ENCODE peak calls at places on chromosomes 3 and 15, in nine cellular contexts. One of them, this sample, is unnamed.
A peak's percentile ranks its signal among the peaks of the same experiment; 100 is the strongest.

GRCh38 chr3:150697646-150698045 is 6.1 kb downstream of the ERICH6 start:
- DNase-seq in mucosa of descending colon: no peak
- DNase-seq in neural crest cell: no peak
- DNase-seq in omental fat pad: no peak
- DNase-seq in ovary: no peak
- DNase-seq in GM13976: no peak
- DNase-seq in heart right ventricle: no peak
- DNase-seq in psoas muscle: no peak
- DNase-seq in colonic mucosa: no peak
- DNase-seq in this sample: no peak

GRCh38 chr3:52253314-52254260 is 8.0 kb downstream of the PPM1M start:
- DNase-seq in mucosa of descending colon: peak; percentile 88
- DNase-seq in neural crest cell: no peak
- DNase-seq in omental fat pad: no peak
- DNase-seq in ovary: no peak
- DNase-seq in GM13976: peak; percentile 89
- DNase-seq in heart right ventricle: no peak
- DNase-seq in psoas muscle: no peak
- DNase-seq in colonic mucosa: no peak
- DNase-seq in this sample: no peak

GRCh38 chr3:133570139-133570936 is 3.1 kb upstream of the CDV3 start:
- DNase-seq in mucosa of descending colon: no peak
- DNase-seq in neural crest cell: no peak
- DNase-seq in omental fat pad: no peak
- DNase-seq in ovary: no peak
- DNase-seq in GM13976: no peak
- DNase-seq in heart right ventricle: peak; percentile 29
- DNase-seq in psoas muscle: no peak
- DNase-seq in colonic mucosa: no peak
- DNase-seq in this sample: no peak

GRCh38 chr3:119413603-119414280 is 49.7 kb downstream of the TMEM39A start:
- DNase-seq in mucosa of descending colon: no peak
- DNase-seq in neural crest cell: no peak
- DNase-seq in omental fat pad: no peak
- DNase-seq in ovary: no peak
- DNase-seq in GM13976: no peak
- DNase-seq in heart right ventricle: no peak
- DNase-seq in psoas muscle: no peak
- DNase-seq in colonic mucosa: no peak
- DNase-seq in this sample: no peak

GRCh38 chr3:25277503-25277902 is 150.6 kb upstream of the RARB start:
- DNase-seq in mucosa of descending colon: no peak
- DNase-seq in neural crest cell: no peak
- DNase-seq in omental fat pad: no peak
- DNase-seq in ovary: no peak
- DNase-seq in GM13976: no peak
- DNase-seq in heart right ventricle: no peak
- DNase-seq in psoas muscle: no peak
- DNase-seq in colonic mucosa: no peak
- DNase-seq in this sample: no peak

GRCh38 chr15:61654918-61655317 is 405.3 kb downstream of the VPS13C start:
- DNase-seq in mucosa of descending colon: no peak
- DNase-seq in neural crest cell: no peak
- DNase-seq in omental fat pad: no peak
- DNase-seq in ovary: peak; percentile 74
- DNase-seq in GM13976: no peak
- DNase-seq in heart right ventricle: no peak
- DNase-seq in psoas muscle: peak; percentile 56
- DNase-seq in colonic mucosa: no peak
- DNase-seq in this sample: no peak

GRCh38 chr15:40050788-40051615 is 12.0 kb upstream of the SRP14 start:
- DNase-seq in mucosa of descending colon: peak; percentile 22
- DNase-seq in neural crest cell: no peak
- DNase-seq in omental fat pad: no peak
- DNase-seq in ovary: peak; percentile 64
- DNase-seq in GM13976: no peak
- DNase-seq in heart right ventricle: no peak
- DNase-seq in psoas muscle: no peak
- DNase-seq in colonic mucosa: no peak
- DNase-seq in this sample: no peak

GRCh38 chr3:70531063-70531657 is 218.7 kb upstream of the MDFIC2 start:
- DNase-seq in mucosa of descending colon: no peak
- DNase-seq in neural crest cell: no peak
- DNase-seq in omental fat pad: no peak
- DNase-seq in ovary: no peak
- DNase-seq in GM13976: no peak
- DNase-seq in heart right ventricle: no peak
- DNase-seq in psoas muscle: no peak
- DNase-seq in colonic mucosa: no peak
- DNase-seq in this sample: no peak

GRCh38 chr3:47513125-47513929 is at the start of gene ELP6:
- DNase-seq in mucosa of descending colon: peak; percentile 98
- DNase-seq in neural crest cell: peak; percentile 95
- DNase-seq in omental fat pad: peak; percentile 89
- DNase-seq in ovary: peak; percentile 98
- DNase-seq in GM13976: peak; percentile 98
- DNase-seq in heart right ventricle: peak; percentile 97
- DNase-seq in psoas muscle: peak; percentile 97
- DNase-seq in colonic mucosa: peak; percentile 96
- DNase-seq in this sample: peak; percentile 96

GRCh38 chr15:70879386-70879785 is 12.8 kb downstream of the THAP10 start:
- DNase-seq in mucosa of descending colon: no peak
- DNase-seq in neural crest cell: no peak
- DNase-seq in omental fat pad: no peak
- DNase-seq in ovary: no peak
- DNase-seq in GM13976: no peak
- DNase-seq in heart right ventricle: no peak
- DNase-seq in psoas muscle: no peak
- DNase-seq in colonic mucosa: no peak
- DNase-seq in this sample: no peak

GRCh38 chr3:42719002-42719401 is 16.4 kb upstream of the HHATL start:
- DNase-seq in mucosa of descending colon: no peak
- DNase-seq in neural crest cell: no peak
- DNase-seq in omental fat pad: no peak
- DNase-seq in ovary: no peak
- DNase-seq in GM13976: no peak
- DNase-seq in heart right ventricle: no peak
- DNase-seq in psoas muscle: no peak
- DNase-seq in colonic mucosa: no peak
- DNase-seq in this sample: no peak

GRCh38 chr15:88258021-88258641 is 1.6 kb upstream of the NTRK3 start:
- DNase-seq in mucosa of descending colon: no peak
- DNase-seq in neural crest cell: no peak
- DNase-seq in omental fat pad: no peak
- DNase-seq in ovary: no peak
- DNase-seq in GM13976: no peak
- DNase-seq in heart right ventricle: peak; percentile 37
- DNase-seq in psoas muscle: no peak
- DNase-seq in colonic mucosa: no peak
- DNase-seq in this sample: peak; percentile 55

GRCh38 chr15:81117581-81117980 is 16.5 kb upstream of the CFAP161 start:
- DNase-seq in mucosa of descending colon: no peak
- DNase-seq in neural crest cell: no peak
- DNase-seq in omental fat pad: no peak
- DNase-seq in ovary: no peak
- DNase-seq in GM13976: no peak
- DNase-seq in heart right ventricle: no peak
- DNase-seq in psoas muscle: no peak
- DNase-seq in colonic mucosa: no peak
- DNase-seq in this sample: no peak

GRCh38 chr15:41183580-41183979 is 47.0 kb downstream of the EXD1 start:
- DNase-seq in mucosa of descending colon: no peak
- DNase-seq in neural crest cell: no peak
- DNase-seq in omental fat pad: no peak
- DNase-seq in ovary: no peak
- DNase-seq in GM13976: no peak
- DNase-seq in heart right ventricle: no peak
- DNase-seq in psoas muscle: no peak
- DNase-seq in colonic mucosa: no peak
- DNase-seq in this sample: no peak

GRCh38 chr3:182725372-182726251 is 67.7 kb upstream of the ATP11B start:
- DNase-seq in mucosa of descending colon: no peak
- DNase-seq in neural crest cell: no peak
- DNase-seq in omental fat pad: no peak
- DNase-seq in ovary: no peak
- DNase-seq in GM13976: no peak
- DNase-seq in heart right ventricle: no peak
- DNase-seq in psoas muscle: no peak
- DNase-seq in colonic mucosa: peak; percentile 58
- DNase-seq in this sample: no peak

GRCh38 chr3:127768346-127769008 is 53.8 kb downstream of the MGLL start:
- DNase-seq in mucosa of descending colon: no peak
- DNase-seq in neural crest cell: no peak
- DNase-seq in omental fat pad: no peak
- DNase-seq in ovary: no peak
- DNase-seq in GM13976: no peak
- DNase-seq in heart right ventricle: no peak
- DNase-seq in psoas muscle: peak; percentile 69
- DNase-seq in colonic mucosa: no peak
- DNase-seq in this sample: no peak

DNA sequence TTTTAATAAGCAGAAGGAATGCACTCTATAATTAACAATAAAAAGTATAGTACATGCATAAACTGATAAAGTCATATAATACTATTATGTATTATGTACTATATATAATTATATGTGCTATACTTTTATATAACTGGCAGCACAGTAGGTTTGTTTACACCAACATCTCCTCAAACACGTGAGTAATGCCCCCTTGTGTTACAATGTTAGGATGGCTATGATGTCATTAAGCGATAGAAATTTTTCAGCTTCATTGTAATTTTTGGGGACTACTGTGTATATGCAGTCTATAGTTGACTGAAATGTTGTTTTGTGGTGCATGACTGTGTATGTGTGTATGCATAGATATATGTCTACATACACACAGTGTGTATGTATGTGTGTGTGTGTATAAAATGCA is 100.6 kb downstream of the SLMAP start:
- DNase-seq in mucosa of descending colon: no peak
- DNase-seq in neural crest cell: no peak
- DNase-seq in omental fat pad: no peak
- DNase-seq in ovary: no peak
- DNase-seq in GM13976: no peak
- DNase-seq in heart right ventricle: no peak
- DNase-seq in psoas muscle: no peak
- DNase-seq in colonic mucosa: no peak
- DNase-seq in this sample: no peak
- TF ChIP-seq CTCF in mucosa of descending colon: no peak
- TF ChIP-seq CTCF in neural crest cell: peak; percentile 37
- TF ChIP-seq CTCF in omental fat pad: no peak
- TF ChIP-seq CTCF in ovary: peak; percentile 14
- TF ChIP-seq CTCF in GM13976: no peak
- TF ChIP-seq CTCF in heart right ventricle: no peak
- TF ChIP-seq CTCF in psoas muscle: no peak
- TF ChIP-seq CTCF in colonic mucosa: no peak
- TF ChIP-seq CTCF in this sample: no peak

DNA sequence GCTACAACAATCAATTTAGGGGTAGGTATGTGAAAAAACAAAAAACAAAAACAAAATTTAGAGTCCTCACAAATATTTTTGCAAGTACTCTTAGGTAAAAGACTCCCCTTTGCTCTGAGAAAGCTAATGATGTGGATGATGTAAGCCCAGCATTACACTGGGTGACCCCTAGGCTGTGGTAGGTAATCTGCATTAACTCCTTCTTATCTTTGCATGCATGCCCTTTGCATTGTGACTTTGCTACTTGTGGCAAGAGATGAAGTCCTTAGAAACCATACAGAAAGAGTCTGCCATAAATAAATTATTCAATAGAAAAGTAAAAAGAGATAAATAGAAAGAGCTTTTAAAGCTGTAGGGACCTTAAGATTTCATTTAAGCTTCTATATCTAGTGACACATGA is 159.7 kb upstream of the MBNL1 start:
- DNase-seq in mucosa of descending colon: no peak
- DNase-seq in neural crest cell: no peak
- DNase-seq in omental fat pad: no peak
- DNase-seq in ovary: no peak
- DNase-seq in GM13976: no peak
- DNase-seq in heart right ventricle: no peak
- DNase-seq in psoas muscle: no peak
- DNase-seq in colonic mucosa: no peak
- DNase-seq in this sample: no peak
- TF ChIP-seq CTCF in mucosa of descending colon: no peak
- TF ChIP-seq CTCF in neural crest cell: no peak
- TF ChIP-seq CTCF in omental fat pad: no peak
- TF ChIP-seq CTCF in ovary: no peak
- TF ChIP-seq CTCF in GM13976: no peak
- TF ChIP-seq CTCF in heart right ventricle: no peak
- TF ChIP-seq CTCF in psoas muscle: no peak
- TF ChIP-seq CTCF in colonic mucosa: no peak
- TF ChIP-seq CTCF in this sample: no peak

GRCh38 chr3:53941945-53942344 is 50.3 kb upstream of the SELENOK start:
- DNase-seq in mucosa of descending colon: no peak
- DNase-seq in neural crest cell: no peak
- DNase-seq in omental fat pad: no peak
- DNase-seq in ovary: no peak
- DNase-seq in GM13976: no peak
- DNase-seq in heart right ventricle: no peak
- DNase-seq in psoas muscle: no peak
- DNase-seq in colonic mucosa: no peak
- DNase-seq in this sample: no peak
- TF ChIP-seq CTCF in mucosa of descending colon: no peak
- TF ChIP-seq CTCF in neural crest cell: no peak
- TF ChIP-seq CTCF in omental fat pad: no peak
- TF ChIP-seq CTCF in ovary: no peak
- TF ChIP-seq CTCF in GM13976: no peak
- TF ChIP-seq CTCF in heart right ventricle: no peak
- TF ChIP-seq CTCF in psoas muscle: no peak
- TF ChIP-seq CTCF in colonic mucosa: no peak
- TF ChIP-seq CTCF in this sample: peak; percentile 42

GRCh38 chr15:72354496-72354895 is 21.3 kb downstream of the HEXA start:
- DNase-seq in mucosa of descending colon: no peak
- DNase-seq in neural crest cell: no peak
- DNase-seq in omental fat pad: no peak
- DNase-seq in ovary: no peak
- DNase-seq in GM13976: no peak
- DNase-seq in heart right ventricle: no peak
- DNase-seq in psoas muscle: no peak
- DNase-seq in colonic mucosa: no peak
- DNase-seq in this sample: no peak

GRCh38 chr15:72358121-72358520 is 17.7 kb downstream of the HEXA start:
- DNase-seq in mucosa of descending colon: no peak
- DNase-seq in neural crest cell: no peak
- DNase-seq in omental fat pad: no peak
- DNase-seq in ovary: no peak
- DNase-seq in GM13976: no peak
- DNase-seq in heart right ventricle: no peak
- DNase-seq in psoas muscle: no peak
- DNase-seq in colonic mucosa: no peak
- DNase-seq in this sample: no peak

GRCh38 chr15:72358532-72359180 is 17.2 kb downstream of the HEXA start:
- DNase-seq in mucosa of descending colon: peak; percentile 57
- DNase-seq in neural crest cell: no peak
- DNase-seq in omental fat pad: no peak
- DNase-seq in ovary: no peak
- DNase-seq in GM13976: no peak
- DNase-seq in heart right ventricle: peak; percentile 55
- DNase-seq in psoas muscle: peak; percentile 71
- DNase-seq in colonic mucosa: peak; percentile 53
- DNase-seq in this sample: peak; percentile 78

GRCh38 chr15:72353266-72353665 is 22.5 kb downstream of the HEXA start:
- DNase-seq in mucosa of descending colon: no peak
- DNase-seq in neural crest cell: no peak
- DNase-seq in omental fat pad: no peak
- DNase-seq in ovary: no peak
- DNase-seq in GM13976: no peak
- DNase-seq in heart right ventricle: no peak
- DNase-seq in psoas muscle: no peak
- DNase-seq in colonic mucosa: no peak
- DNase-seq in this sample: no peak
- TF ChIP-seq CTCF in mucosa of descending colon: no peak
- TF ChIP-seq CTCF in neural crest cell: no peak
- TF ChIP-seq CTCF in omental fat pad: no peak
- TF ChIP-seq CTCF in ovary: no peak
- TF ChIP-seq CTCF in GM13976: no peak
- TF ChIP-seq CTCF in heart right ventricle: no peak
- TF ChIP-seq CTCF in psoas muscle: no peak
- TF ChIP-seq CTCF in colonic mucosa: no peak
- TF ChIP-seq CTCF in this sample: no peak